ENCODE peak calls at places on chromosomes 1 and 21, in five cellular contexts. U is HepG2, P is H1, A is HCT116, D is GM12878. F is an unnamed sample.

GRCh38 chr1:160640359-160641123 is 6.3 kb downstream of the SLAMF1 start:
- DNase-seq in U (no peak), P (no peak), D (no peak), A (no peak), F (peak)

GRCh38 chr1:153945131-153945794 is 1.3 kb downstream of the DENND4B start:
- DNase-seq in D (no peak), P (no peak), U (no peak), A (no peak), F (peak)

GRCh38 chr21:44043613-44044012 is 31.5 kb downstream of the TRAPPC10 start:
- DNase-seq in A (no peak), D (no peak), P (no peak), U (no peak), F (no peak)

GRCh38 chr1:230746617-230747016 is 571 bp upstream of the CAPN9 start:
- DNase-seq in U (no peak), D (no peak), P (no peak), A (no peak), F (no peak)

GRCh38 chr1:163170331-163170730 is 32.4 kb downstream of the RGS5 start:
- DNase-seq in U (no peak), A (no peak), P (no peak), D (no peak), F (no peak)

GRCh38 chr1:65435987-65436386 is 15.5 kb downstream of the LEPR start:
- DNase-seq in P (no peak), D (no peak), A (no peak), U (no peak), F (no peak)

GRCh38 chr1:202981939-202982338 is 14.9 kb upstream of the CYB5R1 start:
- DNase-seq in D (no peak), U (no peak), A (no peak), P (no peak), F (no peak)

GRCh38 chr1:65079941-65080340 is 68.1 kb upstream of the AK4 start:
- DNase-seq in P (no peak), D (no peak), U (no peak), A (no peak), F (no peak)

GRCh38 chr1:68175621-68176398 is 56.5 kb downstream of the WLS start:
- DNase-seq in A (no peak), D (no peak), P (no peak), U (no peak), F (no peak)

GRCh38 chr1:182359645-182360044 is 31.9 kb downstream of the GLUL start:
- DNase-seq in A (no peak), D (no peak), U (no peak), P (no peak), F (peak)

GRCh38 chr1:117201808-117202207 is 8.9 kb downstream of the VTCN1 start:
- DNase-seq in P (no peak), U (no peak), D (no peak), A (no peak), F (no peak)

GRCh38 chr1:183315987-183316758 is 102.0 kb downstream of the NMNAT2 start:
- DNase-seq in U (no peak), A (no peak), D (no peak), P (no peak), F (no peak)

GRCh38 chr1:220157738-220158137 is 63.8 kb downstream of the IARS2 start:
- DNase-seq in D (no peak), P (no peak), A (no peak), U (no peak), F (no peak)

GRCh38 chr1:38454749-38455441 is 404.7 kb downstream of the RRAGC start:
- DNase-seq in D (no peak), P (no peak), A (no peak), U (no peak), F (no peak)
- TF ChIP-seq ZNF274 in D (no peak), P (no peak), A (no peak), U (no peak), F (no peak)

GRCh38 chr1:32782086-32782485 is 35.1 kb downstream of the YARS1 start:
- DNase-seq in D (no peak), P (no peak), U (no peak), A (no peak), F (no peak)
- TF ChIP-seq RAD21 in D (no peak), P (no peak), U (no peak), A (no peak), F (no peak)

GRCh38 chr1:198361373-198361772 is 179.1 kb downstream of the ATP6V1G3 start:
- DNase-seq in U (no peak), P (no peak), D (no peak), A (no peak), F (no peak)
- TF ChIP-seq ZNF274 in U (no peak), P (no peak), D (no peak), A (no peak), F (no peak)

GRCh38 chr21:40845621-40846020 is 1.3 kb downstream of the DSCAM start:
- DNase-seq in A (no peak), P (no peak), U (no peak), D (no peak), F (no peak)

GRCh38 chr21:40846057-40846456 is 901 bp downstream of the DSCAM start:
- DNase-seq in D (no peak), U (no peak), A (no peak), P (no peak), F (no peak)

GRCh38 chr21:40850071-40850470 is 3.1 kb upstream of the DSCAM start:
- DNase-seq in U (no peak), D (no peak), A (no peak), P (no peak), F (no peak)

GRCh38 chr21:40846566-40847411 is at the start of gene DSCAM:
- DNase-seq in A (no peak), D (no peak), U (no peak), P (peak), F (no peak)

DNA sequence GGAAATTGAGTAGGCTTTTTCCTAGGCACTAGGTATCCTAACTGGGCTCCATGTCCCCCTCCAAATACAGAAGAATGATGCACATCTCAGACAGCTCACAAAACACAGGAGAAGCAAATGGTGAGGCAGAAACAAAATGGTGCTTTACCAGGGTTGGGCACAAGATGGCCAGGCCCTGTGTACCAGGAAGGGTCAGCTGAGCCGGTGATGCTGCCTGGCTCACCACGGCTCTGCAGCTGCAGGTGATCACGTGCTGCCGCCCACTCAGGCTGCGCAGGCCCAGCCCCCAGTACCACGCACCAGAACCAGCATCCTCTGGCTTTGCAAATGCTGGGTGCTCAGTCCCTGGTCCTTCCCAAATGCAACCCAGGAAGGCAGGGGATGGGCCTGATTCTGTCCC is 998 bp upstream of the DSCAM start:
- DNase-seq in U (no peak), P (no peak), A (no peak), D (no peak), F (no peak)
- TF ChIP-seq RAD21 in U (no peak), P (peak), A (no peak), D (no peak), F (no peak)

F was measured in K562.